ENCODE peak calls at places on chromosome 9, in five cellular contexts. Y is uterus, Z is A549, J is suprapubic skin, P is H1. N is an unnamed sample. For H3K4me1, the result is how much of the 10 kb centered on the place peaks cover.

GRCh38 chr9:6230037-6230778 is 14.6 kb downstream of the IL33 start:
- DNase-seq in Y (no peak), Z (no peak), J (no peak), P (no peak), N (no peak)

GRCh38 chr9:94798668-94799067 is 72.2 kb downstream of the AOPEP start:
- DNase-seq in Y (no peak), Z (no peak), J (no peak), P (no peak), N (no peak)

GRCh38 chr9:20335668-20336332 is 286.5 kb downstream of the MLLT3 start:
- DNase-seq in Y (no peak), Z (no peak), J (no peak), P (no peak), N (no peak)

GRCh38 chr9:37575921-37576721 is at the start of gene FBXO10:
- DNase-seq in Y (peak), Z (peak), J (peak), P (peak), N (no peak)

GRCh38 chr9:114777841-114778240 is 28.0 kb downstream of the TNFSF15 start:
- DNase-seq in Y (no peak), Z (peak), J (no peak), P (no peak), N (no peak)

GRCh38 chr9:86376016-86376415 is 21.8 kb upstream of the TUT7 start:
- DNase-seq in Y (no peak), Z (no peak), J (no peak), P (no peak), N (no peak)

GRCh38 chr9:88300556-88300955 is 87.7 kb upstream of the SPIN1 start:
- DNase-seq in Y (no peak), Z (no peak), J (no peak), P (no peak), N (no peak)

GRCh38 chr9:69122086-69122390 is 52.0 kb upstream of the TJP2 start:
- DNase-seq in Y (peak), Z (peak), J (peak), P (peak), N (no peak)

GRCh38 chr9:101362450-101362849 is 22.4 kb downstream of the BAAT start:
- DNase-seq in Y (no peak), Z (no peak), J (no peak), P (no peak), N (no peak)

GRCh38 chr9:17742065-17742464 is 163.2 kb downstream of the SH3GL2 start:
- DNase-seq in Y (no peak), Z (peak), J (no peak), P (no peak), N (no peak)

GRCh38 chr9:19201899-19202891 is 28.3 kb upstream of the DENND4C start:
- DNase-seq in Y (peak), Z (peak), J (peak), P (no peak), N (no peak)

GRCh38 chr9:123058834-123059233 is 25.4 kb downstream of the GPR21 start:
- DNase-seq in Y (no peak), Z (peak), J (no peak), P (no peak), N (no peak)

GRCh38 chr9:69121155-69122085 is 52.7 kb upstream of the TJP2 start:
- DNase-seq in Y (peak), Z (peak), J (no peak), P (peak), N (no peak)

GRCh38 chr9:17134396-17134842 is 421 bp upstream of the CNTLN start:
- DNase-seq in Y (no peak), Z (no peak), J (no peak), P (no peak), N (no peak)

GRCh38 chr9:112421771-112422222 is 41.9 kb downstream of the HSDL2 start:
- DNase-seq in Y (no peak), Z (no peak), J (no peak), P (no peak), N (no peak)

GRCh38 chr9:101029300-101030021 is 934 bp downstream of the PLPPR1 start:
- DNase-seq in Y (no peak), Z (no peak), J (no peak), P (no peak), N (no peak)

GRCh38 chr9:75890541-75891276 is at the start of gene PCSK5:
- DNase-seq in Y (peak), Z (peak), J (peak), P (peak), N (peak)

GRCh38 chr9:107491081-107492053 is 1.8 kb upstream of the KLF4 start:
- DNase-seq in Y (peak), Z (no peak), J (peak), P (peak), N (no peak)

GRCh38 chr9:124782661-124783574 is 6.0 kb downstream of the OLFML2A start:
- DNase-seq in Y (peak), Z (no peak), J (peak), P (peak), N (no peak)

GRCh38 chr9:109728696-109729300 is 51.2 kb upstream of the PALM2AKAP2 start:
- DNase-seq in Y (no peak), Z (no peak), J (no peak), P (no peak), N (no peak)

GRCh38 chr9:122016789-122017188 is 76.3 kb downstream of the TTLL11 start:
- DNase-seq in Y (peak), Z (no peak), J (no peak), P (no peak), N (no peak)

GRCh38 chr9:82939451-82939850 is 123.5 kb downstream of the RASEF start:
- DNase-seq in Y (no peak), Z (peak), J (no peak), P (no peak), N (no peak)

GRCh38 chr9:131117111-131117761 is 8.2 kb upstream of the NUP214 start:
- DNase-seq in Y (no peak), Z (no peak), J (no peak), P (no peak), N (no peak)

GRCh38 chr9:119307471-119307870 is 61.8 kb downstream of the BRINP1 start:
- DNase-seq in Y (no peak), Z (no peak), J (no peak), P (no peak), N (no peak)

GRCh38 chr9:21585756-21586752 is 103.9 kb upstream of the IFNE start:
- DNase-seq in Y (no peak), Z (peak), J (no peak), P (no peak), N (no peak)

GRCh38 chr9:115810166-115810565 is 343.4 kb upstream of the PAPPA start:
- DNase-seq in Y (no peak), Z (no peak), J (no peak), P (no peak), N (no peak)

GRCh38 chr9:85416720-85417119 is 325.0 kb downstream of the AGTPBP1 start:
- DNase-seq in Y (no peak), Z (no peak), J (no peak), P (no peak), N (no peak)

GRCh38 chr9:117375956-117376355 is 38.9 kb downstream of the ASTN2 start:
- DNase-seq in Y (no peak), Z (no peak), J (no peak), P (no peak), N (no peak)

GRCh38 chr9:76897804-76898525 is 7.9 kb downstream of the PRUNE2 start:
- DNase-seq in Y (no peak), Z (no peak), J (no peak), P (no peak), N (no peak)

GRCh38 chr9:76901801-76902200 is 4.1 kb downstream of the PRUNE2 start:
- DNase-seq in Y (no peak), Z (no peak), J (no peak), P (no peak), N (no peak)

GRCh38 chr9:76898786-76899185 is 7.1 kb downstream of the PRUNE2 start:
- DNase-seq in Y (no peak), Z (no peak), J (no peak), P (no peak), N (no peak)

GRCh38 chr9:76902395-76902794 is 3.5 kb downstream of the PRUNE2 start:
- DNase-seq in Y (no peak), Z (no peak), J (no peak), P (no peak), N (no peak)

GRCh38 chr9:76900884-76901440 is 5.0 kb downstream of the PRUNE2 start:
- DNase-seq in Y (no peak), Z (no peak), J (no peak), P (no peak), N (no peak)
- H3K4me1 ChIP-seq in Y (under half), Z (under half), J (under half), P (under half), N (under half)

DNA sequence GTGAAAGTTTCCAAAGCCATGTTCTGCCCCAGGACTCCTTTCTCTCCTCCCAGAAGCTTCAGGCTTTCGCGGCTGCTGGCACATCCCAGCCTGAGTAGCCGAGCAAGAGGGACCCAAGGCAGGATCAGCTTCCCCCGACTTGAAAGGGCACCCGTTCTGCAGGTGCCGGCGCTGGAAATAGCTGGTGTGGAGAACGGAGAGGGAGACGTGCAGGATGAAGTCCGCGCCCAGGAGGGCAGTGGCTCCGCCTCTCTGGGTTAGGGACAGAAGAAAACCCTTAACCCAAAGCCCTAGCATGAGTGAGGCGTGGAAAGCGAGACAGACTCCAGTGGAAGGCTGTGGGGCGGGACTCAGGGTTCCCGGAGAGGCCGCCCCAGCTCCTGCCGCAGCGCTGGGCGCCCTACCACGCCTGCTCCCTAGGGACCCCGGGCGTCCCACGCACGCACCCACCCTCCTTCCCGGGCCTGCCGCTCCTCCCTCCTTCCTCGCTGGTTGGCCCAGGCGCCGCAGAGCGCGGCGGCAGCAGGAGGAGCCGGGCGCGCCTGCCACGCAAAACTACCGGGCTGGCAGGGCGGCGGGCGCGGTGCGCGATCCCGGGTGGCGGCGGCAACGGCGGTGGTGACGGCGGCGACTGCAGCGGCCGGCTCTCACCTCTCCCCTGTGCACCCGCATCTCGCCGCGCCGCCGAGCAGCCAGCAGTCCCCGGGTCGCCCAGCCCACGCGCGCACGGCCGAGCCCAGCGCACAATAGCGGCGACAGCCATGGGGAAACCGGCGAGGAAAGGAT is at the start of gene SLC1A1:
- DNase-seq in Y (peak), Z (peak), J (no peak), P (peak), N (no peak)
- TF ChIP-seq POLR2A in Y (no peak), Z (peak), J (no peak), P (no peak), N (no peak)

GRCh38 chr9:137234758-137235423 is 4.2 kb downstream of the SLC34A3 start:
- DNase-seq in Y (no peak), Z (no peak), J (no peak), P (no peak), N (no peak)

GRCh38 chr9:137237759-137238726 is 3.0 kb upstream of the TUBB4B start:
- DNase-seq in Y (no peak), Z (peak), J (no peak), P (no peak), N (no peak)

GRCh38 chr9:137235424-137236237 is 4.9 kb downstream of the SLC34A3 start:
- DNase-seq in Y (no peak), Z (no peak), J (no peak), P (no peak), N (no peak)

GRCh38 chr9:137236238-137236935 is 4.7 kb upstream of the TUBB4B start:
- DNase-seq in Y (peak), Z (peak), J (peak), P (peak), N (no peak)

GRCh38 chr9:137236936-137237421 is 4.1 kb upstream of the TUBB4B start:
- DNase-seq in Y (no peak), Z (no peak), J (no peak), P (no peak), N (no peak)
- H3K4me3 ChIP-seq in Y (no peak), Z (no peak), J (peak), P (no peak), N (no peak)

GRCh38 chr9:120934271-120934670 is 7.7 kb upstream of the TRAF1 start:
- DNase-seq in Y (no peak), Z (no peak), J (no peak), P (no peak), N (no peak)
- H3K4me1 ChIP-seq in Y (under half), Z (under half), J (half or more), P (under half), N (half or more)

DNA sequence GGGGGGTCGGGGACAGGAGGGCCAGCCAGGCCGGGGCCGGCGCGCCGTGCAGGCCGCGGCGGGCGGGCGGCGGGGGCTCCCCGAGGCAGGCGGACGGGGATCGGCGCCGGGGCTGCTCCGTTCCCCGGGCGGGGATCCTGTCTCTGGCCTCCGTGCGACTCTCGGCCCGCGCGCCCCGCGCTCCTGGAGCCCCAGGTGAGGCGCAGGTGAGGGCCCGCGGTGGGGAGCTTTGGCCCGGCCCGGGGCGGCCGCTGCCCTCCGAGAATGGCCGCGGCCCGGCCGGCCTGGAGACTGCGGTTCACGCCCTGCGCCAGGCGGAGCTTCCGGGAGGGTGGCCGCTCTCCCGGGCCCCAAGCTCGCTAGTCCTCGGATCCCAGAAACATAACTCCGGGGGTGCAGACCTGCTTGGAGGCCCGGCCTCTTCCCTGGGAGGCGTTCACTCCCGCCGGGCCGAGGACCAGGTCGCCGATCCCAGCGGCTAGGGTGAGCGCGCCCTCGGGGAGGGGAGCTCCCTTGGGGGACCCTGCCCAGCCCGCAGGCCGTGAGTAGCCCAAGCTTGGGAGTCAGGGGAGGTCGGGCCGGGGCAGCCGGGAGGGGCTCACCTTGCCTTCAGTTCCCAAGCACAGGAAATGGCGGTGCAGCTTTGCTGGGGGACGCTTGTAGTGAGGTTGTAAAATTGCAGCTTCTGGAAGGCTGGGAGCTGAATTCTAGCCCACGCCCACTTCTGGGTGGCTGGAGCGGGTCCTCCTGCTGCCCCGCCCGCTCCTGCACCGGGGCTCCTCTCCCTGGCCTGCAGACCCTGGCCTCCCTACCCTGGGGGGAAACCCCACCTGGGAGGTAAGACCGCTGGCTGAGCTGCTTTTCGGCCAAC is 724 bp downstream of the PPP1R26 start:
- DNase-seq in Y (no peak), Z (peak), J (no peak), P (peak), N (no peak)
- TF ChIP-seq POLR2A in Y (no peak), Z (no peak), J (no peak), P (no peak), N (no peak)

GRCh38 chr9:70228098-70228497 is 30.7 kb upstream of the SMC5 start:
- DNase-seq in Y (no peak), Z (no peak), J (no peak), P (no peak), N (no peak)

GRCh38 chr9:70232476-70232875 is 26.3 kb upstream of the SMC5 start:
- DNase-seq in Y (no peak), Z (no peak), J (no peak), P (no peak), N (no peak)

GRCh38 chr9:70229026-70229425 is 29.8 kb upstream of the SMC5 start:
- DNase-seq in Y (peak), Z (no peak), J (no peak), P (no peak), N (no peak)

DNA sequence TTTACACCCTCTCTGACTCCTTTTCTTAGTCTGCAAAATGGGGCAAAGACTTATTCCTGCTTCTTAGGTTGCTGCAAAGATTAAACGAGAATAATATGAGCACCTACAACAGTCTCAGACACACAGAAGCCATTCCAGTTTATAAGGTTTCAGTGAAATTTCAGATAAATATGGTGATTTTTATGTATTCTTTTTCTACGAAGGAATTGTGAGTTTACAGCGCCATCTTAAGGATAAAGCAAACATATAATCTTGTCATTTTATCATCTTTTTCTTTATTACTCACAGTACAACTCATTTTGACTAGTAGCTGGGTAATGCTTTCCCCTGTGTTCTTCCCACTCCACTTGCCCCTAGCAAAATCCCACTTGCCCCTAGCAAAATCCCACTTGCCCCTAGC is 29.2 kb upstream of the SMC5 start:
- DNase-seq in Y (no peak), Z (peak), J (no peak), P (no peak), N (no peak)
- H3K4me3 ChIP-seq in Y (no peak), Z (no peak), J (no peak), P (no peak), N (no peak)

GRCh38 chr9:77806697-77807096 is 158.6 kb upstream of the GNA14 start:
- DNase-seq in Y (no peak), Z (no peak), J (no peak), P (no peak), N (no peak)
- H3K4me1 ChIP-seq in Y (under half), Z (under half), J (under half), P (under half), N (under half)

GRCh38 chr9:97518909-97519307 is 17.4 kb downstream of the TMOD1 start:
- DNase-seq in Y (peak), Z (peak), J (no peak), P (no peak), N (no peak)
- TF ChIP-seq POLR2A in Y (peak), Z (no peak), J (no peak), P (no peak), N (no peak)

GRCh38 chr9:92133949-92134604 is 18.9 kb upstream of the SPTLC1 start:
- DNase-seq in Y (peak), Z (peak), J (peak), P (peak), N (no peak)
- H3K4me3 ChIP-seq in Y (no peak), Z (peak), J (peak), P (no peak), N (peak)

GRCh38 chr9:89579741-89580395 is 24.9 kb upstream of the GADD45G start:
- DNase-seq in Y (no peak), Z (no peak), J (no peak), P (no peak), N (no peak)

GRCh38 chr9:89577363-89577762 is 27.4 kb upstream of the GADD45G start:
- DNase-seq in Y (no peak), Z (no peak), J (no peak), P (no peak), N (no peak)

GRCh38 chr9:89574309-89574708 is 30.5 kb upstream of the GADD45G start:
- DNase-seq in Y (no peak), Z (no peak), J (no peak), P (no peak), N (no peak)

DNA sequence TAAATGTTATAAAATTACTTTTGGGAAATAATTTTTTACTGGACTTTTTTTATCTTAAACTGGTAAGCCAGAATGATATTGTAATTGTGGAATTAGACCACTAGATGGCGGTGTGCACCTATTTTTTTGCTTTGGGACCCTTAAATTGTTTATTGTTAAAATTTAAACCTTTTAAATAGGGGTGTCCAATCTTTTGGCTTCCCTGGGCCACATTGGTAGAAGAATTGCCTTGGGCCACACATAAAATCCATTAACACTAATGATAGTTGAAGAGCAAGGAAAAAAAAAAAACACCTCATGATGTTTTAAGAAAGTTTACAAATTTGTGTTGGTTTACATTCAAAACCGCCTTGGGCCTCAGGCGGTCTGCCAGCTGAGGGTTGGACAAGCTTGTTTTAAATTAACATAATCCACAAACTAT is 28.4 kb upstream of the GADD45G start:
- DNase-seq in Y (no peak), Z (peak), J (no peak), P (no peak), N (no peak)
- H3K4me1 ChIP-seq in Y (under half), Z (under half), J (under half), P (under half), N (under half)